ENCODE peak calls at places on chromosomes 12 and 14, in eight cellular contexts. F is lower leg skin, O is K562, C is IMR-90, Q is A549, G is ovary, X is vagina, B is uterus. V is an unnamed sample.

GRCh38 chr14:20327005-20327869 is 5.8 kb downstream of the CCNB1IP1 start:
- DNase-seq in F (no peak), O (peak; percentile 72), C (peak; percentile 72), Q (peak; percentile 74), G (no peak), X (no peak), B (peak; percentile 28), V (no peak)

GRCh38 chr12:49783917-49784676 is 42.7 kb downstream of the TMBIM6 start:
- DNase-seq in F (no peak), O (peak; percentile 24), C (peak; percentile 89), Q (no peak), G (no peak), X (no peak), B (no peak), V (no peak)

GRCh38 chr14:75661499-75661814 is 411 bp downstream of the TTLL5 start:
- DNase-seq in F (no peak), O (no peak), C (no peak), Q (no peak), G (no peak), X (no peak), B (no peak), V (no peak)

GRCh38 chr14:103293465-103293864 is 40.6 kb upstream of the EIF5 start:
- DNase-seq in F (peak; percentile 72), O (no peak), C (no peak), Q (no peak), G (no peak), X (no peak), B (no peak), V (no peak)

GRCh38 chr12:14836336-14837210 is 6.8 kb downstream of the ART4 start:
- DNase-seq in F (no peak), O (peak; percentile 51), C (peak; percentile 90), Q (peak; percentile 86), G (no peak), X (no peak), B (no peak), V (no peak)

GRCh38 chr14:62436256-62436655 is 609.0 kb downstream of the KCNH5 start:
- DNase-seq in F (no peak), O (no peak), C (no peak), Q (no peak), G (no peak), X (no peak), B (no peak), V (no peak)

GRCh38 chr12:114186241-114187002 is 219.5 kb downstream of the TBX5 start:
- DNase-seq in F (peak; percentile 53), O (no peak), C (no peak), Q (no peak), G (no peak), X (no peak), B (no peak), V (no peak)

GRCh38 chr12:90978117-90978770 is 23.3 kb upstream of the CCER1 start:
- DNase-seq in F (no peak), O (peak; percentile 25), C (peak; percentile 79), Q (peak; percentile 66), G (no peak), X (no peak), B (no peak), V (peak; percentile 9)

GRCh38 chr14:86363576-86363975 is 833.6 kb downstream of the FLRT2 start:
- DNase-seq in F (no peak), O (no peak), C (no peak), Q (no peak), G (no peak), X (no peak), B (no peak), V (no peak)

GRCh38 chr14:35687335-35687939 is 121.7 kb downstream of the RALGAPA1 start:
- DNase-seq in F (no peak), O (peak; percentile 55), C (peak; percentile 68), Q (peak; percentile 60), G (no peak), X (no peak), B (no peak), V (peak; percentile 4)

GRCh38 chr14:54025661-54026060 is 69.0 kb upstream of the BMP4 start:
- DNase-seq in F (no peak), O (no peak), C (peak; percentile 5), Q (peak; percentile 41), G (no peak), X (no peak), B (no peak), V (no peak)

GRCh38 chr12:56941299-56942017 is 7.2 kb upstream of the SDR9C7 start:
- DNase-seq in F (peak; percentile 82), O (peak; percentile 49), C (peak; percentile 50), Q (peak; percentile 75), G (no peak), X (peak; percentile 96), B (peak; percentile 32), V (peak; percentile 61)

GRCh38 chr14:49089078-49089477 is 497.1 kb downstream of the RPS29 start:
- DNase-seq in F (no peak), O (no peak), C (no peak), Q (no peak), G (no peak), X (no peak), B (no peak), V (no peak)

GRCh38 chr12:11763760-11764520 is 114.5 kb downstream of the ETV6 start:
- DNase-seq in F (no peak), O (no peak), C (peak; percentile 86), Q (no peak), G (no peak), X (no peak), B (no peak), V (no peak)

GRCh38 chr14:49879683-49880204 is 13.1 kb upstream of the ARF6 start:
- DNase-seq in F (no peak), O (peak; percentile 86), C (peak; percentile 54), Q (peak; percentile 89), G (no peak), X (no peak), B (peak; percentile 50), V (peak; percentile 24)

DNA sequence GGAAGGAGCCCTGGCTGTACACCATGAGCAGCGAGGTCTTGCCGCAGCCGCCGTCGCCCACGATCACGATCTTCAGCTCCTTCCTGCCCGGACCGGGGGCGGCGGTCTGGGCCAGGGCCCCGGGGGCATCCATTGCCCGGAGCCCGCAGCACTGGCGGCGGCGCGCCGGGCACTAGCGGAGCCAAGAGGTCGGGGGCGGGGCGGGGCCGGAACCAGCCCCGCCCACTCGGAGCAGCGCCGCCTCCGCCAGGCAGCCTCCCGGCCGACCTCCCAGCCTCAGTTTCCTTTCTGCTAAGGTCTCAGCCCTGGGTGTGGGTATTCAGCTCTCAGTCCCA is at the start of gene RHOF:
- DNase-seq in F (no peak), O (no peak), C (no peak), Q (no peak), G (peak; percentile 68), X (no peak), B (no peak), V (no peak)
- TF ChIP-seq POLR2A in F (no peak), O (no peak), C (no peak), Q (peak; percentile 70), G (no peak), X (no peak), B (no peak), V (no peak)

GRCh38 chr12:2801044-2801783 is 6.4 kb downstream of the FKBP4 start:
- DNase-seq in F (no peak), O (no peak), C (no peak), Q (no peak), G (no peak), X (no peak), B (no peak), V (no peak)
- TF ChIP-seq POLR2A in F (no peak), O (no peak), C (no peak), Q (no peak), G (no peak), X (no peak), B (no peak), V (no peak)

GRCh38 chr12:120469450-120470149 is at the start of gene SRSF9:
- DNase-seq in F (peak; percentile 98), O (peak; percentile 99), C (peak; percentile 96), Q (peak; percentile 98), G (peak; percentile 96), X (no peak), B (peak; percentile 94), V (peak; percentile 98)
- TF ChIP-seq POLR2A in F (no peak), O (peak; percentile 87), C (peak; percentile 62), Q (peak; percentile 88), G (peak; percentile 76), X (no peak), B (peak; percentile 44), V (peak; percentile 84)

GRCh38 chr12:108856428-108857157 is 790 bp downstream of the SSH1 start:
- DNase-seq in F (peak; percentile 95), O (peak; percentile 59), C (peak; percentile 87), Q (peak; percentile 73), G (peak; percentile 63), X (no peak), B (peak; percentile 65), V (no peak)
- TF ChIP-seq POLR2A in F (no peak), O (no peak), C (peak; percentile 97), Q (peak; percentile 72), G (no peak), X (no peak), B (no peak), V (peak; percentile 71)